ENCODE peak calls at places on chromosomes 12 and 14, in five cellular contexts. One of them, this sample, is unnamed. For H3K4me1, the result is how much of the 10 kb centered on the place peaks cover.

GRCh38 chr12:52025301-52026172 is 18.8 kb downstream of the TAMALIN start:
- DNase-seq in neuronal stem cell: peak
- DNase-seq in esophagus squamous epithelium: no peak
- DNase-seq in cardiac muscle cell: peak
- DNase-seq in pancreas: peak
- DNase-seq in this sample: peak

GRCh38 chr14:101065696-101066694 is 162.5 kb upstream of the RTL1 start:
- DNase-seq in esophagus squamous epithelium: no peak
- DNase-seq in neuronal stem cell: no peak
- DNase-seq in pancreas: peak
- DNase-seq in cardiac muscle cell: no peak
- DNase-seq in this sample: peak

GRCh38 chr12:109112720-109113465 is 3.5 kb upstream of the ACACB start:
- DNase-seq in pancreas: no peak
- DNase-seq in cardiac muscle cell: no peak
- DNase-seq in esophagus squamous epithelium: no peak
- DNase-seq in neuronal stem cell: no peak
- DNase-seq in this sample: no peak

GRCh38 chr14:67526676-67527459 is 6.2 kb upstream of the PLEKHH1 start:
- DNase-seq in pancreas: no peak
- DNase-seq in esophagus squamous epithelium: no peak
- DNase-seq in neuronal stem cell: no peak
- DNase-seq in cardiac muscle cell: peak
- DNase-seq in this sample: no peak

GRCh38 chr12:113467514-113468364 is 3.9 kb downstream of the LHX5 start:
- DNase-seq in esophagus squamous epithelium: no peak
- DNase-seq in cardiac muscle cell: no peak
- DNase-seq in pancreas: peak
- DNase-seq in neuronal stem cell: no peak
- DNase-seq in this sample: no peak

GRCh38 chr14:68977741-68978549 is 1.2 kb downstream of the ACTN1 start:
- DNase-seq in pancreas: peak
- DNase-seq in esophagus squamous epithelium: no peak
- DNase-seq in neuronal stem cell: peak
- DNase-seq in cardiac muscle cell: peak
- DNase-seq in this sample: peak

GRCh38 chr14:56417173-56417572 is 162.4 kb upstream of the TMEM260 start:
- DNase-seq in cardiac muscle cell: no peak
- DNase-seq in esophagus squamous epithelium: no peak
- DNase-seq in pancreas: no peak
- DNase-seq in neuronal stem cell: no peak
- DNase-seq in this sample: no peak

GRCh38 chr12:47754881-47755280 is 3.8 kb downstream of the RAPGEF3 start:
- DNase-seq in cardiac muscle cell: no peak
- DNase-seq in pancreas: peak
- DNase-seq in esophagus squamous epithelium: no peak
- DNase-seq in neuronal stem cell: no peak
- DNase-seq in this sample: no peak

GRCh38 chr12:45049912-45050318 is 984 bp downstream of the DBX2 start:
- DNase-seq in pancreas: no peak
- DNase-seq in esophagus squamous epithelium: no peak
- DNase-seq in cardiac muscle cell: peak
- DNase-seq in neuronal stem cell: peak
- DNase-seq in this sample: no peak

GRCh38 chr12:102917026-102917787 is at the start of gene PAH:
- DNase-seq in neuronal stem cell: peak
- DNase-seq in pancreas: peak
- DNase-seq in esophagus squamous epithelium: no peak
- DNase-seq in cardiac muscle cell: no peak
- DNase-seq in this sample: no peak

GRCh38 chr12:99769581-99769980 is 122.0 kb downstream of the GARIN6 start:
- DNase-seq in esophagus squamous epithelium: no peak
- DNase-seq in neuronal stem cell: peak
- DNase-seq in pancreas: no peak
- DNase-seq in cardiac muscle cell: no peak
- DNase-seq in this sample: no peak

GRCh38 chr12:48601013-48601756 is 31.3 kb upstream of the LALBA start:
- DNase-seq in neuronal stem cell: peak
- DNase-seq in esophagus squamous epithelium: no peak
- DNase-seq in pancreas: no peak
- DNase-seq in cardiac muscle cell: peak
- DNase-seq in this sample: no peak

GRCh38 chr14:106811167-106811566 is 1284.8 kb downstream of the TMEM121 start:
- DNase-seq in cardiac muscle cell: no peak
- DNase-seq in esophagus squamous epithelium: no peak
- DNase-seq in pancreas: no peak
- DNase-seq in neuronal stem cell: no peak
- DNase-seq in this sample: no peak

GRCh38 chr14:76998777-76999366 is 29.6 kb downstream of the IRF2BPL start:
- DNase-seq in esophagus squamous epithelium: no peak
- DNase-seq in cardiac muscle cell: no peak
- DNase-seq in pancreas: no peak
- DNase-seq in neuronal stem cell: no peak
- DNase-seq in this sample: no peak

GRCh38 chr12:132424118-132424438 is 65.9 kb upstream of the FBRSL1 start:
- DNase-seq in cardiac muscle cell: no peak
- DNase-seq in esophagus squamous epithelium: no peak
- DNase-seq in neuronal stem cell: peak
- DNase-seq in pancreas: no peak
- DNase-seq in this sample: no peak

GRCh38 chr14:89507521-89507920 is 90.5 kb upstream of the FOXN3 start:
- DNase-seq in pancreas: no peak
- DNase-seq in neuronal stem cell: no peak
- DNase-seq in esophagus squamous epithelium: no peak
- DNase-seq in cardiac muscle cell: peak
- DNase-seq in this sample: no peak

GRCh38 chr12:84772281-84772680 is 140.3 kb downstream of the SLC6A15 start:
- DNase-seq in esophagus squamous epithelium: no peak
- DNase-seq in neuronal stem cell: no peak
- DNase-seq in cardiac muscle cell: no peak
- DNase-seq in pancreas: no peak
- DNase-seq in this sample: no peak

GRCh38 chr12:51421266-51421884 is 3.3 kb upstream of the SLC4A8 start:
- DNase-seq in esophagus squamous epithelium: no peak
- DNase-seq in cardiac muscle cell: peak
- DNase-seq in pancreas: no peak
- DNase-seq in neuronal stem cell: peak
- DNase-seq in this sample: no peak

GRCh38 chr12:57739387-57739786 is 845 bp upstream of the AGAP2 start:
- DNase-seq in neuronal stem cell: no peak
- DNase-seq in pancreas: no peak
- DNase-seq in esophagus squamous epithelium: no peak
- DNase-seq in cardiac muscle cell: no peak
- DNase-seq in this sample: no peak

GRCh38 chr12:57740656-57741412 is 2.3 kb upstream of the AGAP2 start:
- DNase-seq in neuronal stem cell: no peak
- DNase-seq in pancreas: no peak
- DNase-seq in cardiac muscle cell: no peak
- DNase-seq in esophagus squamous epithelium: no peak
- DNase-seq in this sample: no peak

GRCh38 chr12:57739914-57740538 is 1.5 kb upstream of the AGAP2 start:
- DNase-seq in esophagus squamous epithelium: no peak
- DNase-seq in cardiac muscle cell: no peak
- DNase-seq in pancreas: no peak
- DNase-seq in neuronal stem cell: no peak
- DNase-seq in this sample: no peak

GRCh38 chr12:57743769-57744168 is 1.1 kb upstream of the TSPAN31 start:
- DNase-seq in cardiac muscle cell: no peak
- DNase-seq in neuronal stem cell: no peak
- DNase-seq in esophagus squamous epithelium: no peak
- DNase-seq in pancreas: no peak
- DNase-seq in this sample: no peak

DNA sequence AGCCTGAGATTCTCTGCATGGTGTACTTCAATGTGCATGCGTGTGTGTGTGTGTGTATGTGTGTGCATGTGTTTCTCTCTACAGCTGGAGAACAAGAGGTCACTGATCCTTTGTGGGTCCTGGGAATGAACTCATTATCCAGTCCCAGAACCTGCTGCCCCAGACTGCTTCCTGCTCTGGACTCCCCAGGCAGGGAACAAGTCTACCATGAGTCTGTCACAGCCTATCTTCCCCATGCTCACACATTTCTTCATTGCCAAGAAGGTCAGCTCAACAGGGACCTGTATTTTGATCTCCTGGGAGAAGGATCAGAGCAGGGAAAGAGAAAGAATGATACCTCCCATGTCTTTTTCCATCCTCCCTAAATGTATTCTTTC is 2.9 kb upstream of the AGAP2 start:
- DNase-seq in pancreas: no peak
- DNase-seq in esophagus squamous epithelium: no peak
- DNase-seq in neuronal stem cell: no peak
- DNase-seq in cardiac muscle cell: no peak
- DNase-seq in this sample: no peak
- H3K4me3 ChIP-seq in pancreas: no peak
- H3K4me3 ChIP-seq in esophagus squamous epithelium: peak
- H3K4me3 ChIP-seq in neuronal stem cell: no peak
- H3K4me3 ChIP-seq in cardiac muscle cell: no peak
- H3K4me3 ChIP-seq in this sample: no peak

DNA sequence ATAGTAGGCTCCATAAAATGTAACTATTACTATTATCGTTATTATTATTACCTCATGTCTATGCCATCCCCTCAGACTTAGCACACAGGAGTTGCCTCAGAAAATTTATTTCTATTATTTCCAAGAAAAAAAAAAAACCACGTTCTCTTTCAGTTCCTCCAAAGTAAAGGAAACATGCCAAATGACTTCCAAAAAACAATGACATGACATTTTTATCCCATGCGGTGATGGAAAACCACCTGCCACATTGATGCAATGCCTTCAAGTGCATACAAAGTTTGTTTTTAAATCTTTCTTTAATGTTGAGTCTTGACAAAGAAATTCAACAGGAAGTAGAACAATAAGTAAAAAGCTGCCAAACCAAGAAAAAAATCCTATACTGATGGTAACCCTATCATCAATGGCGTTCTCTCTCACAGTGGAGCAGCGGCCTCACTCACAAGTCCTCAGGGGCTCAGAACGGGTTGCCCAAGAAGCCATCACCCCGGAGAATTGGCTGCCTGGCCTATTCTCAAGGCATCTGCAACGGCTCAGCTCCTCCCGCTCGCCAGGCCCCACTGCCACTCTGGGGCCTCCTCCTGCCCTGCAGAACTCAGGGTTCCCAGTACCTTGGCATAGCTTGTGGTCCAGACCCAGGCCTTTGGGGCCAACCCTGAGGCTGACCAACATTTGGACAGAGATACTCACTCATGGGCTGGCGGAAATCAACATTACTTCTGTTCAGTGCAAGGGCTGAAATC is 51.9 kb downstream of the SERPINA3 start:
- DNase-seq in esophagus squamous epithelium: no peak
- DNase-seq in cardiac muscle cell: peak
- DNase-seq in pancreas: no peak
- DNase-seq in neuronal stem cell: no peak
- DNase-seq in this sample: no peak
- H3K4me1 ChIP-seq in esophagus squamous epithelium: under half
- H3K4me1 ChIP-seq in cardiac muscle cell: under half
- H3K4me1 ChIP-seq in pancreas: under half
- H3K4me1 ChIP-seq in neuronal stem cell: under half
- H3K4me1 ChIP-seq in this sample: under half

DNA sequence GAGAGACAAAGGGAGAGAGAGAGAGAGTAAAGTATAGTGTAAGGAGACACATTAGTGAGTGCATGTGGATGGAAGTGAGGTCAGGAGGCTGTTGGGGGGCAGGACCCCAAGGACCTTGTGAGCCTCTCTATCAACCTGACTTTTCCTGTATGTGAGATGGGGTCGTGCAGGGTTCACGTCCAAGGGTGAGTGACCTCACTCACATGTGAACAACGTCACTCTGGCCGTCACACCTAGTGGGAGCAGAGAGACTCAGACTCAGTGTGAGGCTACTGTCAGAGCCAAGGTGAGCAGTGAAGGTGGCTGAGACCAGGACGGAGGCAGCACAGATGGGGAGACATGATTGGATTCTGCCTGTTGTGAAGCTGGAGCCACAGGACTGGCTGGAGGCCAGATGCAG is 93.1 kb downstream of the LGMN start:
- DNase-seq in neuronal stem cell: no peak
- DNase-seq in esophagus squamous epithelium: no peak
- DNase-seq in pancreas: no peak
- DNase-seq in cardiac muscle cell: no peak
- DNase-seq in this sample: no peak
- H3K27ac ChIP-seq in neuronal stem cell: no peak
- H3K27ac ChIP-seq in esophagus squamous epithelium: peak
- H3K27ac ChIP-seq in pancreas: no peak
- H3K27ac ChIP-seq in cardiac muscle cell: no peak
- H3K27ac ChIP-seq in this sample: no peak

GRCh38 chr14:22546722-22547071 is 42.3 kb downstream of the DAD1 start:
- DNase-seq in esophagus squamous epithelium: no peak
- DNase-seq in pancreas: no peak
- DNase-seq in neuronal stem cell: no peak
- DNase-seq in cardiac muscle cell: no peak
- DNase-seq in this sample: no peak
- H3K4me3 ChIP-seq in esophagus squamous epithelium: no peak
- H3K4me3 ChIP-seq in pancreas: no peak
- H3K4me3 ChIP-seq in neuronal stem cell: no peak
- H3K4me3 ChIP-seq in cardiac muscle cell: no peak
- H3K4me3 ChIP-seq in this sample: no peak

GRCh38 chr14:22474730-22475351 is 114.2 kb downstream of the DAD1 start:
- DNase-seq in cardiac muscle cell: peak
- DNase-seq in neuronal stem cell: no peak
- DNase-seq in esophagus squamous epithelium: no peak
- DNase-seq in pancreas: no peak
- DNase-seq in this sample: no peak
- H3K4me1 ChIP-seq in cardiac muscle cell: under half
- H3K4me1 ChIP-seq in neuronal stem cell: under half
- H3K4me1 ChIP-seq in esophagus squamous epithelium: under half
- H3K4me1 ChIP-seq in pancreas: under half
- H3K4me1 ChIP-seq in this sample: under half

GRCh38 chr14:61701946-61702345 is 6.6 kb downstream of the HIF1A start:
- DNase-seq in esophagus squamous epithelium: no peak
- DNase-seq in cardiac muscle cell: peak
- DNase-seq in neuronal stem cell: no peak
- DNase-seq in pancreas: no peak
- DNase-seq in this sample: no peak

GRCh38 chr14:61703342-61704129 is 8.2 kb downstream of the HIF1A start:
- DNase-seq in neuronal stem cell: no peak
- DNase-seq in esophagus squamous epithelium: no peak
- DNase-seq in cardiac muscle cell: peak
- DNase-seq in pancreas: no peak
- DNase-seq in this sample: no peak

GRCh38 chr14:61698216-61698980 is 3.1 kb downstream of the HIF1A start:
- DNase-seq in neuronal stem cell: no peak
- DNase-seq in cardiac muscle cell: peak
- DNase-seq in pancreas: no peak
- DNase-seq in esophagus squamous epithelium: no peak
- DNase-seq in this sample: no peak

GRCh38 chr14:61699092-61699491 is 3.8 kb downstream of the HIF1A start:
- DNase-seq in esophagus squamous epithelium: no peak
- DNase-seq in neuronal stem cell: no peak
- DNase-seq in pancreas: no peak
- DNase-seq in cardiac muscle cell: peak
- DNase-seq in this sample: no peak

GRCh38 chr14:61700104-61700886 is 5.0 kb downstream of the HIF1A start:
- DNase-seq in esophagus squamous epithelium: no peak
- DNase-seq in pancreas: no peak
- DNase-seq in cardiac muscle cell: peak
- DNase-seq in neuronal stem cell: no peak
- DNase-seq in this sample: no peak
- H3K27ac ChIP-seq in esophagus squamous epithelium: no peak
- H3K27ac ChIP-seq in pancreas: no peak
- H3K27ac ChIP-seq in cardiac muscle cell: no peak
- H3K27ac ChIP-seq in neuronal stem cell: no peak
- H3K27ac ChIP-seq in this sample: no peak